ENCODE peak calls at places on chromosome 15, in ten cellular contexts. One of them, this sample, is unnamed.
A peak's percentile ranks its signal among the peaks of the same experiment; 100 is the strongest.

GRCh38 chr15:63452552-63453136 is 51.7 kb upstream of the USP3 start:
- DNase-seq in dermis blood vessel endothelial cell: no peak
- DNase-seq in progenitor cell of endocrine pancreas: no peak
- DNase-seq in stimulated activated naive CD8-positive, alpha-beta T cell treated with anti-CD3 and anti-CD28 coated beads, Interleukin-15, Interleukin-2, amounts not matched to agents 100 U/mL and 50 U/mL, for 24 hours: no peak
- DNase-seq in activated naive CD8-positive, alpha-beta T cell treated with anti-CD3 and anti-CD28 coated beads, Interleukin-2, amount 50 U/mL, for 24 hours: no peak
- DNase-seq in heart left ventricle: no peak
- DNase-seq in EH: no peak
- DNase-seq in HEK293T: no peak
- DNase-seq in lower leg skin: peak; percentile 32
- DNase-seq in anterior cingulate cortex: no peak
- DNase-seq in this sample: no peak

GRCh38 chr15:79130535-79131130 is 40.1 kb upstream of the RASGRF1 start:
- DNase-seq in dermis blood vessel endothelial cell: peak; percentile 5
- DNase-seq in progenitor cell of endocrine pancreas: no peak
- DNase-seq in stimulated activated naive CD8-positive, alpha-beta T cell treated with anti-CD3 and anti-CD28 coated beads, Interleukin-15, Interleukin-2, amounts not matched to agents 100 U/mL and 50 U/mL, for 24 hours: no peak
- DNase-seq in activated naive CD8-positive, alpha-beta T cell treated with anti-CD3 and anti-CD28 coated beads, Interleukin-2, amount 50 U/mL, for 24 hours: no peak
- DNase-seq in heart left ventricle: no peak
- DNase-seq in EH: no peak
- DNase-seq in HEK293T: peak; percentile 22
- DNase-seq in lower leg skin: no peak
- DNase-seq in anterior cingulate cortex: no peak
- DNase-seq in this sample: no peak

GRCh38 chr15:100891316-100892012 is 11.8 kb downstream of the ALDH1A3 start:
- DNase-seq in dermis blood vessel endothelial cell: peak; percentile 53
- DNase-seq in progenitor cell of endocrine pancreas: no peak
- DNase-seq in stimulated activated naive CD8-positive, alpha-beta T cell treated with anti-CD3 and anti-CD28 coated beads, Interleukin-15, Interleukin-2, amounts not matched to agents 100 U/mL and 50 U/mL, for 24 hours: no peak
- DNase-seq in activated naive CD8-positive, alpha-beta T cell treated with anti-CD3 and anti-CD28 coated beads, Interleukin-2, amount 50 U/mL, for 24 hours: no peak
- DNase-seq in heart left ventricle: no peak
- DNase-seq in EH: no peak
- DNase-seq in HEK293T: no peak
- DNase-seq in lower leg skin: peak; percentile 81
- DNase-seq in anterior cingulate cortex: no peak
- DNase-seq in this sample: no peak

GRCh38 chr15:25481208-25481862 is 42.5 kb upstream of the UBE3A start:
- DNase-seq in dermis blood vessel endothelial cell: no peak
- DNase-seq in progenitor cell of endocrine pancreas: no peak
- DNase-seq in stimulated activated naive CD8-positive, alpha-beta T cell treated with anti-CD3 and anti-CD28 coated beads, Interleukin-15, Interleukin-2, amounts not matched to agents 100 U/mL and 50 U/mL, for 24 hours: no peak
- DNase-seq in activated naive CD8-positive, alpha-beta T cell treated with anti-CD3 and anti-CD28 coated beads, Interleukin-2, amount 50 U/mL, for 24 hours: no peak
- DNase-seq in heart left ventricle: no peak
- DNase-seq in EH: no peak
- DNase-seq in HEK293T: no peak
- DNase-seq in lower leg skin: no peak
- DNase-seq in anterior cingulate cortex: no peak
- DNase-seq in this sample: no peak

GRCh38 chr15:35195649-35196048 is 110.6 kb upstream of the NANOGP8 start:
- DNase-seq in dermis blood vessel endothelial cell: no peak
- DNase-seq in progenitor cell of endocrine pancreas: no peak
- DNase-seq in stimulated activated naive CD8-positive, alpha-beta T cell treated with anti-CD3 and anti-CD28 coated beads, Interleukin-15, Interleukin-2, amounts not matched to agents 100 U/mL and 50 U/mL, for 24 hours: no peak
- DNase-seq in activated naive CD8-positive, alpha-beta T cell treated with anti-CD3 and anti-CD28 coated beads, Interleukin-2, amount 50 U/mL, for 24 hours: no peak
- DNase-seq in heart left ventricle: no peak
- DNase-seq in EH: no peak
- DNase-seq in HEK293T: no peak
- DNase-seq in lower leg skin: no peak
- DNase-seq in anterior cingulate cortex: no peak
- DNase-seq in this sample: no peak

GRCh38 chr15:72155635-72156616 is 37.7 kb downstream of the SENP8 start:
- DNase-seq in dermis blood vessel endothelial cell: peak; percentile 91
- DNase-seq in progenitor cell of endocrine pancreas: peak; percentile 76
- DNase-seq in stimulated activated naive CD8-positive, alpha-beta T cell treated with anti-CD3 and anti-CD28 coated beads, Interleukin-15, Interleukin-2, amounts not matched to agents 100 U/mL and 50 U/mL, for 24 hours: peak; percentile 85
- DNase-seq in activated naive CD8-positive, alpha-beta T cell treated with anti-CD3 and anti-CD28 coated beads, Interleukin-2, amount 50 U/mL, for 24 hours: peak; percentile 85
- DNase-seq in heart left ventricle: peak; percentile 85
- DNase-seq in EH: peak; percentile 83
- DNase-seq in HEK293T: peak; percentile 81
- DNase-seq in lower leg skin: peak; percentile 96
- DNase-seq in anterior cingulate cortex: peak; percentile 72
- DNase-seq in this sample: peak; percentile 87

GRCh38 chr15:52808441-52808840 is 18.3 kb upstream of the ONECUT1 start:
- DNase-seq in dermis blood vessel endothelial cell: no peak
- DNase-seq in progenitor cell of endocrine pancreas: no peak
- DNase-seq in stimulated activated naive CD8-positive, alpha-beta T cell treated with anti-CD3 and anti-CD28 coated beads, Interleukin-15, Interleukin-2, amounts not matched to agents 100 U/mL and 50 U/mL, for 24 hours: no peak
- DNase-seq in activated naive CD8-positive, alpha-beta T cell treated with anti-CD3 and anti-CD28 coated beads, Interleukin-2, amount 50 U/mL, for 24 hours: no peak
- DNase-seq in heart left ventricle: no peak
- DNase-seq in EH: no peak
- DNase-seq in HEK293T: no peak
- DNase-seq in lower leg skin: no peak
- DNase-seq in anterior cingulate cortex: no peak
- DNase-seq in this sample: no peak

GRCh38 chr15:66611257-66612053 is 45.7 kb upstream of the LCTL start:
- DNase-seq in dermis blood vessel endothelial cell: no peak
- DNase-seq in progenitor cell of endocrine pancreas: peak; percentile 52
- DNase-seq in stimulated activated naive CD8-positive, alpha-beta T cell treated with anti-CD3 and anti-CD28 coated beads, Interleukin-15, Interleukin-2, amounts not matched to agents 100 U/mL and 50 U/mL, for 24 hours: no peak
- DNase-seq in activated naive CD8-positive, alpha-beta T cell treated with anti-CD3 and anti-CD28 coated beads, Interleukin-2, amount 50 U/mL, for 24 hours: no peak
- DNase-seq in heart left ventricle: no peak
- DNase-seq in EH: no peak
- DNase-seq in HEK293T: no peak
- DNase-seq in lower leg skin: no peak
- DNase-seq in anterior cingulate cortex: no peak
- DNase-seq in this sample: no peak

GRCh38 chr15:89790661-89791060 is 14.5 kb downstream of the MESP2 start:
- DNase-seq in dermis blood vessel endothelial cell: no peak
- DNase-seq in progenitor cell of endocrine pancreas: no peak
- DNase-seq in stimulated activated naive CD8-positive, alpha-beta T cell treated with anti-CD3 and anti-CD28 coated beads, Interleukin-15, Interleukin-2, amounts not matched to agents 100 U/mL and 50 U/mL, for 24 hours: no peak
- DNase-seq in activated naive CD8-positive, alpha-beta T cell treated with anti-CD3 and anti-CD28 coated beads, Interleukin-2, amount 50 U/mL, for 24 hours: no peak
- DNase-seq in heart left ventricle: no peak
- DNase-seq in EH: no peak
- DNase-seq in HEK293T: no peak
- DNase-seq in lower leg skin: no peak
- DNase-seq in anterior cingulate cortex: no peak
- DNase-seq in this sample: no peak

GRCh38 chr15:57442371-57442770 is 66.1 kb downstream of the CGNL1 start:
- DNase-seq in dermis blood vessel endothelial cell: no peak
- DNase-seq in progenitor cell of endocrine pancreas: no peak
- DNase-seq in stimulated activated naive CD8-positive, alpha-beta T cell treated with anti-CD3 and anti-CD28 coated beads, Interleukin-15, Interleukin-2, amounts not matched to agents 100 U/mL and 50 U/mL, for 24 hours: no peak
- DNase-seq in activated naive CD8-positive, alpha-beta T cell treated with anti-CD3 and anti-CD28 coated beads, Interleukin-2, amount 50 U/mL, for 24 hours: no peak
- DNase-seq in heart left ventricle: no peak
- DNase-seq in EH: no peak
- DNase-seq in HEK293T: no peak
- DNase-seq in lower leg skin: no peak
- DNase-seq in anterior cingulate cortex: no peak
- DNase-seq in this sample: no peak

GRCh38 chr15:82810863-82811421 is 1.5 kb downstream of the WHAMM start:
- DNase-seq in dermis blood vessel endothelial cell: peak; percentile 32
- DNase-seq in progenitor cell of endocrine pancreas: no peak
- DNase-seq in stimulated activated naive CD8-positive, alpha-beta T cell treated with anti-CD3 and anti-CD28 coated beads, Interleukin-15, Interleukin-2, amounts not matched to agents 100 U/mL and 50 U/mL, for 24 hours: peak; percentile 21
- DNase-seq in activated naive CD8-positive, alpha-beta T cell treated with anti-CD3 and anti-CD28 coated beads, Interleukin-2, amount 50 U/mL, for 24 hours: peak; percentile 24
- DNase-seq in heart left ventricle: no peak
- DNase-seq in EH: no peak
- DNase-seq in HEK293T: no peak
- DNase-seq in lower leg skin: no peak
- DNase-seq in anterior cingulate cortex: no peak
- DNase-seq in this sample: no peak

GRCh38 chr15:41577863-41578735 is 19.1 kb downstream of the TYRO3 start:
- DNase-seq in dermis blood vessel endothelial cell: no peak
- DNase-seq in progenitor cell of endocrine pancreas: no peak
- DNase-seq in stimulated activated naive CD8-positive, alpha-beta T cell treated with anti-CD3 and anti-CD28 coated beads, Interleukin-15, Interleukin-2, amounts not matched to agents 100 U/mL and 50 U/mL, for 24 hours: no peak
- DNase-seq in activated naive CD8-positive, alpha-beta T cell treated with anti-CD3 and anti-CD28 coated beads, Interleukin-2, amount 50 U/mL, for 24 hours: no peak
- DNase-seq in heart left ventricle: no peak
- DNase-seq in EH: no peak
- DNase-seq in HEK293T: no peak
- DNase-seq in lower leg skin: no peak
- DNase-seq in anterior cingulate cortex: peak; percentile 34
- DNase-seq in this sample: no peak

GRCh38 chr15:65583701-65584100 is 27.2 kb downstream of the INTS14 start:
- DNase-seq in dermis blood vessel endothelial cell: peak; percentile 84
- DNase-seq in progenitor cell of endocrine pancreas: no peak
- DNase-seq in stimulated activated naive CD8-positive, alpha-beta T cell treated with anti-CD3 and anti-CD28 coated beads, Interleukin-15, Interleukin-2, amounts not matched to agents 100 U/mL and 50 U/mL, for 24 hours: peak; percentile 33
- DNase-seq in activated naive CD8-positive, alpha-beta T cell treated with anti-CD3 and anti-CD28 coated beads, Interleukin-2, amount 50 U/mL, for 24 hours: peak; percentile 22
- DNase-seq in heart left ventricle: no peak
- DNase-seq in EH: peak; percentile 59
- DNase-seq in HEK293T: no peak
- DNase-seq in lower leg skin: no peak
- DNase-seq in anterior cingulate cortex: no peak
- DNase-seq in this sample: no peak

GRCh38 chr15:45378149-45378912 is at the start of gene GATM:
- DNase-seq in dermis blood vessel endothelial cell: peak; percentile 76
- DNase-seq in progenitor cell of endocrine pancreas: peak; percentile 67
- DNase-seq in stimulated activated naive CD8-positive, alpha-beta T cell treated with anti-CD3 and anti-CD28 coated beads, Interleukin-15, Interleukin-2, amounts not matched to agents 100 U/mL and 50 U/mL, for 24 hours: peak; percentile 63
- DNase-seq in activated naive CD8-positive, alpha-beta T cell treated with anti-CD3 and anti-CD28 coated beads, Interleukin-2, amount 50 U/mL, for 24 hours: peak; percentile 59
- DNase-seq in heart left ventricle: peak; percentile 88
- DNase-seq in EH: peak; percentile 85
- DNase-seq in HEK293T: no peak
- DNase-seq in lower leg skin: peak; percentile 94
- DNase-seq in anterior cingulate cortex: peak; percentile 79
- DNase-seq in this sample: peak; percentile 92

GRCh38 chr15:67980171-67980570 is 73.9 kb upstream of the PIAS1 start:
- DNase-seq in dermis blood vessel endothelial cell: no peak
- DNase-seq in progenitor cell of endocrine pancreas: no peak
- DNase-seq in stimulated activated naive CD8-positive, alpha-beta T cell treated with anti-CD3 and anti-CD28 coated beads, Interleukin-15, Interleukin-2, amounts not matched to agents 100 U/mL and 50 U/mL, for 24 hours: no peak
- DNase-seq in activated naive CD8-positive, alpha-beta T cell treated with anti-CD3 and anti-CD28 coated beads, Interleukin-2, amount 50 U/mL, for 24 hours: no peak
- DNase-seq in heart left ventricle: no peak
- DNase-seq in EH: no peak
- DNase-seq in HEK293T: no peak
- DNase-seq in lower leg skin: no peak
- DNase-seq in anterior cingulate cortex: no peak
- DNase-seq in this sample: no peak

GRCh38 chr15:77292924-77293558 is 126.9 kb downstream of the PEAK1 start:
- DNase-seq in dermis blood vessel endothelial cell: no peak
- DNase-seq in progenitor cell of endocrine pancreas: no peak
- DNase-seq in stimulated activated naive CD8-positive, alpha-beta T cell treated with anti-CD3 and anti-CD28 coated beads, Interleukin-15, Interleukin-2, amounts not matched to agents 100 U/mL and 50 U/mL, for 24 hours: no peak
- DNase-seq in activated naive CD8-positive, alpha-beta T cell treated with anti-CD3 and anti-CD28 coated beads, Interleukin-2, amount 50 U/mL, for 24 hours: no peak
- DNase-seq in heart left ventricle: no peak
- DNase-seq in EH: peak; percentile 66
- DNase-seq in HEK293T: no peak
- DNase-seq in lower leg skin: no peak
- DNase-seq in anterior cingulate cortex: no peak
- DNase-seq in this sample: no peak

GRCh38 chr15:34011476-34011875 is 27.5 kb downstream of the AVEN start:
- DNase-seq in dermis blood vessel endothelial cell: no peak
- DNase-seq in progenitor cell of endocrine pancreas: no peak
- DNase-seq in stimulated activated naive CD8-positive, alpha-beta T cell treated with anti-CD3 and anti-CD28 coated beads, Interleukin-15, Interleukin-2, amounts not matched to agents 100 U/mL and 50 U/mL, for 24 hours: no peak
- DNase-seq in activated naive CD8-positive, alpha-beta T cell treated with anti-CD3 and anti-CD28 coated beads, Interleukin-2, amount 50 U/mL, for 24 hours: no peak
- DNase-seq in heart left ventricle: no peak
- DNase-seq in EH: no peak
- DNase-seq in HEK293T: no peak
- DNase-seq in lower leg skin: no peak
- DNase-seq in anterior cingulate cortex: no peak
- DNase-seq in this sample: no peak

GRCh38 chr15:45448066-45448510 is 69.7 kb upstream of the GATM start:
- DNase-seq in dermis blood vessel endothelial cell: no peak
- DNase-seq in progenitor cell of endocrine pancreas: no peak
- DNase-seq in stimulated activated naive CD8-positive, alpha-beta T cell treated with anti-CD3 and anti-CD28 coated beads, Interleukin-15, Interleukin-2, amounts not matched to agents 100 U/mL and 50 U/mL, for 24 hours: peak; percentile 14
- DNase-seq in activated naive CD8-positive, alpha-beta T cell treated with anti-CD3 and anti-CD28 coated beads, Interleukin-2, amount 50 U/mL, for 24 hours: no peak
- DNase-seq in heart left ventricle: no peak
- DNase-seq in EH: peak; percentile 25
- DNase-seq in HEK293T: no peak
- DNase-seq in lower leg skin: no peak
- DNase-seq in anterior cingulate cortex: no peak
- DNase-seq in this sample: no peak

GRCh38 chr15:26129852-26130251 is 266.7 kb upstream of the ATP10A start:
- DNase-seq in dermis blood vessel endothelial cell: no peak
- DNase-seq in progenitor cell of endocrine pancreas: no peak
- DNase-seq in stimulated activated naive CD8-positive, alpha-beta T cell treated with anti-CD3 and anti-CD28 coated beads, Interleukin-15, Interleukin-2, amounts not matched to agents 100 U/mL and 50 U/mL, for 24 hours: no peak
- DNase-seq in activated naive CD8-positive, alpha-beta T cell treated with anti-CD3 and anti-CD28 coated beads, Interleukin-2, amount 50 U/mL, for 24 hours: no peak
- DNase-seq in heart left ventricle: no peak
- DNase-seq in EH: no peak
- DNase-seq in HEK293T: no peak
- DNase-seq in lower leg skin: no peak
- DNase-seq in anterior cingulate cortex: no peak
- DNase-seq in this sample: no peak

GRCh38 chr15:29312387-29312786 is 42.8 kb upstream of the NSMCE3 start:
- DNase-seq in dermis blood vessel endothelial cell: no peak
- DNase-seq in progenitor cell of endocrine pancreas: no peak
- DNase-seq in stimulated activated naive CD8-positive, alpha-beta T cell treated with anti-CD3 and anti-CD28 coated beads, Interleukin-15, Interleukin-2, amounts not matched to agents 100 U/mL and 50 U/mL, for 24 hours: no peak
- DNase-seq in activated naive CD8-positive, alpha-beta T cell treated with anti-CD3 and anti-CD28 coated beads, Interleukin-2, amount 50 U/mL, for 24 hours: no peak
- DNase-seq in heart left ventricle: no peak
- DNase-seq in EH: peak; percentile 60
- DNase-seq in HEK293T: no peak
- DNase-seq in lower leg skin: no peak
- DNase-seq in anterior cingulate cortex: no peak
- DNase-seq in this sample: no peak

GRCh38 chr15:88648357-88649214 is 9.8 kb downstream of the ISG20 start:
- DNase-seq in dermis blood vessel endothelial cell: peak; percentile 63
- DNase-seq in progenitor cell of endocrine pancreas: no peak
- DNase-seq in stimulated activated naive CD8-positive, alpha-beta T cell treated with anti-CD3 and anti-CD28 coated beads, Interleukin-15, Interleukin-2, amounts not matched to agents 100 U/mL and 50 U/mL, for 24 hours: peak; percentile 37
- DNase-seq in activated naive CD8-positive, alpha-beta T cell treated with anti-CD3 and anti-CD28 coated beads, Interleukin-2, amount 50 U/mL, for 24 hours: peak; percentile 41
- DNase-seq in heart left ventricle: no peak
- DNase-seq in EH: peak; percentile 30
- DNase-seq in HEK293T: no peak
- DNase-seq in lower leg skin: peak; percentile 76
- DNase-seq in anterior cingulate cortex: no peak
- DNase-seq in this sample: no peak

This sample was measured in left ventricle myocardium superior.